ENCODE peak calls at places on chromosomes 13 and 19, in six cellular contexts. C, D, A, P, V and N are unnamed samples.

GRCh38 chr13:31101511-31102170 is 60.1 kb downstream of the HSPH1 start:
- DNase-seq in V (no peak), C (no peak), D (no peak), P (no peak), A (no peak), N (no peak)

GRCh38 chr19:56167064-56167578 is 8.7 kb upstream of the GALP start:
- DNase-seq in D (no peak), A (no peak), P (no peak), C (no peak), V (no peak), N (no peak)

GRCh38 chr19:55539082-55539715 is 2.3 kb upstream of the SBK2 start:
- DNase-seq in P (no peak), C (no peak), V (no peak), D (no peak), A (no peak), N (no peak)

GRCh38 chr19:31432411-31432810 is 83.2 kb upstream of the TSHZ3 start:
- DNase-seq in C (no peak), D (no peak), A (no peak), P (no peak), V (no peak), N (no peak)

GRCh38 chr19:17669419-17669818 is 18.7 kb downstream of the UNC13A start:
- DNase-seq in D (no peak), V (no peak), A (no peak), C (no peak), P (no peak), N (no peak)

GRCh38 chr13:109448629-109449028 is 337.8 kb downstream of the IRS2 start:
- DNase-seq in P (no peak), A (no peak), C (no peak), D (no peak), V (no peak), N (no peak)

GRCh38 chr13:79973533-79973963 is 367.4 kb downstream of the SPRY2 start:
- DNase-seq in C (peak), V (no peak), P (no peak), A (peak), D (no peak), N (no peak)

GRCh38 chr13:111215081-111216047 is 100.3 kb downstream of the ARHGEF7 start:
- DNase-seq in D (no peak), A (no peak), P (no peak), V (no peak), C (no peak), N (no peak)

GRCh38 chr19:14519860-14520407 is 1.7 kb upstream of the DNAJB1 start:
- DNase-seq in P (no peak), V (no peak), D (peak), A (no peak), C (no peak), N (peak)

GRCh38 chr13:51194942-51195341 is 27.3 kb upstream of the FAM124A start:
- DNase-seq in V (no peak), A (no peak), D (no peak), C (no peak), P (no peak), N (no peak)

GRCh38 chr13:107865643-107866006 is 349.7 kb downstream of the LIG4 start:
- DNase-seq in D (peak), V (no peak), A (no peak), C (no peak), P (no peak), N (no peak)

GRCh38 chr13:21825186-21825585 is 154.3 kb downstream of the FGF9 start:
- DNase-seq in A (peak), P (no peak), V (no peak), D (peak), C (no peak), N (peak)

GRCh38 chr13:89902223-89902622 is 1445.3 kb upstream of the MIR17HG start:
- DNase-seq in P (no peak), V (no peak), C (no peak), D (no peak), A (no peak), N (no peak)

GRCh38 chr13:105838231-105838630 is 697.2 kb downstream of the EFNB2 start:
- DNase-seq in P (no peak), V (no peak), A (no peak), C (no peak), D (no peak), N (no peak)

GRCh38 chr13:20331419-20331818 is 99.3 kb upstream of the GJB6 start:
- DNase-seq in V (no peak), P (no peak), A (no peak), C (no peak), D (no peak), N (no peak)

GRCh38 chr13:50152655-50153309 is 137.5 kb downstream of the KCNRG start:
- DNase-seq in V (no peak), C (no peak), P (no peak), D (no peak), A (no peak), N (no peak)

GRCh38 chr13:63351533-63351932 is 1935.9 kb upstream of the PCDH20 start:
- DNase-seq in D (peak), P (no peak), C (no peak), A (no peak), V (no peak), N (no peak)

GRCh38 chr19:16772841-16773240 is 53.2 kb downstream of the NWD1 start:
- DNase-seq in A (no peak), V (no peak), C (no peak), D (no peak), P (no peak), N (no peak)

GRCh38 chr13:35349673-35350278 is 126.7 kb downstream of the MAB21L1 start:
- DNase-seq in V (peak), C (no peak), P (peak), A (no peak), D (no peak), N (peak)

GRCh38 chr19:38759590-38760003 is 13.7 kb downstream of the LGALS7 start:
- DNase-seq in P (no peak), V (no peak), A (no peak), D (no peak), C (no peak), N (peak)

GRCh38 chr13:49357694-49358093 is 86.2 kb downstream of the CAB39L start:
- DNase-seq in A (no peak), V (no peak), C (no peak), P (no peak), D (peak), N (no peak)

GRCh38 chr19:51702103-51702753 is 9.1 kb downstream of the SPACA6 start:
- DNase-seq in C (peak), P (peak), V (no peak), D (peak), A (peak), N (no peak)

GRCh38 chr19:31545766-31546165 is 196.5 kb upstream of the TSHZ3 start:
- DNase-seq in A (no peak), V (no peak), D (no peak), C (no peak), P (no peak), N (no peak)

GRCh38 chr19:48475369-48476068 is 6.3 kb downstream of the CYTH2 start:
- DNase-seq in A (no peak), D (no peak), P (no peak), C (no peak), V (no peak), N (no peak)

DNA sequence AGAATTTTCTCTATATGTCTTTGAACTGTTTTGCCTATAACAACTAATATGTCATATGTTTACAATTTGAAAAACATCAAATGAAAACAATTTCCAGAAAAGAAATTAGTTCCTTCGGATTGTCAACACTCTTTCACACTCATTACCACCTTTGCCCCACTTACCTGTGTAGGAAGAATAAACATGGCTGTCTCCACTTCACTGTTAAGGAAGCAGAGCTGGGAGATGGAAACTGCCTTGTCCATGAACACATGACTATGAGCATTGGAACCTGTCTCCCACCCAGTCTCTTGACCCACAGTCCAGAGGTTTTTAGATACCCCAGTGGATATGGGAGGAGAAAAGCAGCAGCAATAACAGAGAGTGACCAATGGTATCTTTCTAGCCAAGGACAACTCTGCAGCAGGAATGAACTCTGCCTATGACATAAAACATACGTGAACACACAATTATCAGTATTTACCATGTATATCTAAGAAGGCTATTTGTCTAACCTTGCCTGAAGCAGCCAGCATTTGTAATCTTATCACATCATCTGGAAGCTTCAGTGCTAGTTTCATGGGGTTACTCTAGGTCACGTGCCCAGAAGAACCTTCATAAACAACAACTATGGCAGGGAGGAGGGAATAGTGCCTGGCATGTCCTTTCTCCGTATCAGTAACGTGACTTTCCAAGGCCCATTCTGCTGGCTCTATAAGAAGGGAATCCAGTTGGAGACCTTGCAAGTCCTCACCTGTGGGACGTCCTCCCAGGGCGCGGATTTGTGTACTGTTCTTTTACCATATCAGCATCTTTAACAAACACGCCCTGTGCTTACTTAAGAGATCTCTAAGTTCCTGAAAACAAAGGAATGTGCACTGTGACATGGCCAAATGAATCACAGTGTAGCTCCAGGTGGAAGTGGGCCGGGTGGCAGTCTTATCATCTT is 221.7 kb upstream of the UBL3 start:
- DNase-seq in D (no peak), V (no peak), A (no peak), C (no peak), P (no peak), N (no peak)
- TF ChIP-seq BHLHE40 in D (no peak), V (no peak), A (no peak), C (no peak), P (no peak), N (no peak)

DNA sequence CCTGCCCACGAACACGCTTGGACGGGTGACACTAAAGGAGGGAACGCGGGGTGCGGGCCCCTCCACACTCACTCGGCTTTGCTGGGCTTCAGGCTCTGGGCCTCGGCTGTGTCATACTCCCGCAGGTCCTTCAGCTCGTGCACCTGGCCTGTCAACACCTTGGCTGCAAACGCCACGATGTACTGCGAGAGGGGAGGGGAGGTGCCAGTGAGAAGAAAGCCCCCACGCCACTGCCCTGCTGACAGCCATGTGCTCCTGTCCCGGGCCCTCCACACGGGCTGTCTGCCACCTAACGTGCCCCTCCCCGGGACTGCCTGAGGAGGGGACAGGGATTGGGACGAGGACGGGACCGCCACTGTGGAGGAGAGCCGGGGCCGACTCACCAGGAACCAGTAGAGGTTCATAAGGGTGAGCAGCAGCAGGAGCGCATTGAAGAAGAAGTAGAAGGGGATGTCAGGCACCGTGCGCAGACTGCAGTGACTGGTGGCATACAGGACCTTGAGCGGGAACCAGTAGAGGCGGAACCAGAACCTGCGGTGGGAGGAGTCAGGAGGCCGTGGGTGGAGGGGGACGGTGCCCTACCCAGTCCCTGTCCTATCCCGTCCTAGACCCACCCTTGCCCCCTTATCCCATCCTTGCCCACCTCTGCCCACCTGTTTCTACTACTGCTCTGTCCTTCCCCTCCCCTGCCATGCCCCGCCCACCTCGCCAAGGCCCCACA is 16.9 kb downstream of the CERS1 start:
- DNase-seq in C (no peak), A (no peak), D (no peak), P (no peak), V (no peak), N (no peak)
- TF ChIP-seq BHLHE40 in C (no peak), A (no peak), D (no peak), P (no peak), V (no peak), N (no peak)

GRCh38 chr13:41029629-41030028 is 10.5 kb upstream of the ELF1 start:
- DNase-seq in A (no peak), P (no peak), C (no peak), D (no peak), V (no peak), N (no peak)
- TF ChIP-seq BHLHE40 in A (no peak), P (no peak), C (no peak), D (no peak), V (no peak), N (no peak)

GRCh38 chr13:27079421-27079958 is 92.1 kb downstream of the USP12 start:
- DNase-seq in C (no peak), P (no peak), D (peak), V (no peak), A (no peak), N (no peak)

GRCh38 chr13:27080018-27080948 is 91.3 kb downstream of the USP12 start:
- DNase-seq in A (no peak), P (no peak), V (no peak), C (no peak), D (no peak), N (no peak)

GRCh38 chr13:27082325-27082724 is 89.3 kb downstream of the USP12 start:
- DNase-seq in V (no peak), A (no peak), D (no peak), P (no peak), C (no peak), N (no peak)

GRCh38 chr13:27081893-27082292 is 89.7 kb downstream of the USP12 start:
- DNase-seq in V (no peak), A (no peak), D (no peak), C (no peak), P (no peak), N (no peak)

DNA sequence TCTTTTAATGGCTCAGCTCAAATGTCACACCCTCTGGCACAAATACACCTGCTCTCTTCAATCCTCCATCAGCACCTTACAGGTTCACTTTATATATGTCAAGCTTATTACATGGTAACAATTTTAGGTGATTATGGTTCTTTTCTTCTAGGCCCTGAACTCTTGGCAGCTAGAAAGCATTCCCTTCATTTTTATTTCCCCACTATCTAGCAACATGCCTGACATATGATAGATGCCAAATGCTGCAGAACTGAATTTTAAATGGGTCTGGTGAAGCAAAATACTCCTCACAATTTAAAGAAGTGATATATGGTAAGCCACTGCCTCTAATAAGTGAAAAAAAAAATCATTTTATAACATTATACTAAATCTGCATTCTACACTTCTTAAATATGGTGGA is 95.2 kb downstream of the USP12 start:
- DNase-seq in C (no peak), V (no peak), P (no peak), D (peak), A (no peak), N (no peak)
- TF ChIP-seq BHLHE40 in C (no peak), V (no peak), P (no peak), D (no peak), A (no peak), N (no peak)

GRCh38 chr19:34171877-34172660 is at the start of gene LSM14A:
- DNase-seq in D (peak), V (peak), C (peak), P (peak), A (peak), N (peak)
- TF ChIP-seq BHLHE40 in D (no peak), V (peak), C (no peak), P (no peak), A (no peak), N (no peak)

GRCh38 chr13:113914333-113915011 is 50.6 kb upstream of the GAS6 start:
- DNase-seq in A (no peak), V (no peak), C (no peak), D (no peak), P (no peak), N (no peak)
- TF ChIP-seq BHLHE40 in A (no peak), V (no peak), C (no peak), D (no peak), P (no peak), N (no peak)

DNA sequence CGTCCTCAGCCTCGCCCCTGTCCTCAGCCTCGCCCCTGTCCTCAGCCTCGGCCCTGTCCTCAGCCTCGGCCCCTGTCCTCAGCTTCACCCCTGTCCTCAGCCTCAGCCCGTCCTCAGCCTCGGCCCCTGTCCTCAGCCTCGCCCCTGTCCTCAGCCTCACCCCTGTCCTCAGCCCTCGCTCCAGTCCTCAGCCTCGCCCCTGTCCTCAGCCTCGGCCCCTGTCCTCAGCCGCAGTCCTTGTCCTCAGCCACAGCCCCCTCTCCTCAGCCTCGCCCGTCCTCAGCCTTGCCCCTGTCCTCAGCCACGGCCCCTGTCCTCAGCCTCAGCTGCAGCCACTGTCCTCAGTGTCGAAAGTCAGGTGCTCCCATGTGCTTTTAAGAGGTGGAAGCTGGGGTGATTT is 10.5 kb downstream of the C13orf46 start:
- DNase-seq in A (no peak), C (no peak), V (no peak), D (no peak), P (no peak), N (no peak)
- TF ChIP-seq BHLHE40 in A (no peak), C (no peak), V (no peak), D (no peak), P (no peak), N (no peak)